ENCODE peak calls at places on chromosome 4, in seven cellular contexts. O is foreskin fibroblast, Z is mucosa of descending colon, I is suprapubic skin, N is pancreas, A is brain microvascular endothelial cell, S is thoracic aorta. Y is an unnamed sample.

GRCh38 chr4:120636120-120636630 is 286.4 kb downstream of the PRDM5 start:
- DNase-seq in A (no peak), N (no peak), I (no peak), S (no peak), O (no peak), Z (no peak), Y (no peak)

GRCh38 chr4:159594576-159594975 is 491.7 kb downstream of the RAPGEF2 start:
- DNase-seq in Z (no peak), S (no peak), I (no peak), N (no peak), O (no peak), A (no peak), Y (no peak)

GRCh38 chr4:109094061-109094460 is 208.4 kb downstream of the COL25A1 start:
- DNase-seq in S (no peak), O (no peak), Z (no peak), A (no peak), N (no peak), I (no peak), Y (no peak)

GRCh38 chr4:165312506-165312905 is 15.0 kb upstream of the MSMO1 start:
- DNase-seq in A (peak), Z (no peak), S (no peak), O (peak), N (no peak), I (no peak), Y (no peak)

GRCh38 chr4:2361366-2362285 is 56.8 kb downstream of the ZFYVE28 start:
- DNase-seq in A (no peak), O (no peak), N (no peak), I (no peak), S (no peak), Z (peak), Y (no peak)

GRCh38 chr4:21512351-21512750 is 436.2 kb downstream of the KCNIP4 start:
- DNase-seq in S (no peak), I (no peak), O (peak), A (peak), N (no peak), Z (no peak), Y (no peak)

GRCh38 chr4:14607578-14607977 is 394.7 kb upstream of the CPEB2 start:
- DNase-seq in A (no peak), O (peak), N (no peak), S (no peak), Z (no peak), I (no peak), Y (no peak)

GRCh38 chr4:20367446-20367845 is 115.7 kb downstream of the SLIT2 start:
- DNase-seq in O (no peak), I (no peak), Z (no peak), A (no peak), N (no peak), S (no peak), Y (no peak)

GRCh38 chr4:72205831-72206230 is 174.0 kb downstream of the NPFFR2 start:
- DNase-seq in Z (no peak), I (no peak), N (no peak), A (no peak), S (no peak), O (no peak), Y (no peak)

GRCh38 chr4:19936471-19936870 is 315.2 kb upstream of the SLIT2 start:
- DNase-seq in S (no peak), N (no peak), O (peak), A (peak), Z (no peak), I (no peak), Y (no peak)

GRCh38 chr4:57875829-57876392 is 765.7 kb upstream of the IGFBP7 start:
- DNase-seq in N (no peak), A (no peak), O (no peak), I (no peak), S (no peak), Z (no peak), Y (no peak)

GRCh38 chr4:54318904-54319303 is 89.8 kb downstream of the PDGFRA start:
- DNase-seq in I (no peak), Z (no peak), S (no peak), A (peak), O (peak), N (no peak), Y (no peak)

GRCh38 chr4:153527690-153528089 is 61.5 kb downstream of the TMEM131L start:
- DNase-seq in O (no peak), Z (no peak), S (no peak), A (no peak), I (no peak), N (no peak), Y (no peak)

GRCh38 chr4:128565565-128566186 is 243.8 kb upstream of the JADE1 start:
- DNase-seq in N (peak), S (no peak), A (no peak), Z (no peak), I (no peak), O (no peak), Y (no peak)

GRCh38 chr4:41287005-41287404 is 30.3 kb downstream of the UCHL1 start:
- DNase-seq in Z (no peak), A (no peak), I (no peak), S (no peak), N (no peak), O (no peak), Y (no peak)

GRCh38 chr4:11218692-11219091 is 210.0 kb downstream of the HS3ST1 start:
- DNase-seq in N (no peak), A (no peak), S (no peak), Z (no peak), I (no peak), O (no peak), Y (no peak)

DNA sequence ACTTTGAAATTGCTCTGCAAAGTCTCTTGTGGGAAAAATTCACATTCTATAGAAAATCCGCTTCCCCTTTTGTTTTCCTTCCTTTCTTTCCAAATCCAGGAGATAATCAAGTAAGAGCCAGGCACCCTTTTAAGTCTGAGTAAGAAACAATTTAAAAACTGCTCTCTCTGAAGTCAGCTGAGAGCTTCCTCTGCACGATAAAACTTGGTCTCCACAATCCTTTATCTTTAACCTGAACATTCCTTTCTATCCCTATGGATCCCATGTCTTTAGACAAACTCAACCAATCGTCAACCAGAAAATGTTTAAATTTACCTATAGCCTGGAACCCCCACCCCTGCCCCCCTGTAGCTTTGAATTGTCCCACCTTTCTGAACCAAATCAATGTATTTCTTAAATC is 1723.6 kb upstream of the AGA start:
- DNase-seq in O (no peak), A (no peak), I (no peak), N (no peak), Z (no peak), S (no peak), Y (no peak)
- H3K4me3 ChIP-seq in O (no peak), A (no peak), I (no peak), N (no peak), Z (no peak), S (no peak), Y (no peak)

DNA sequence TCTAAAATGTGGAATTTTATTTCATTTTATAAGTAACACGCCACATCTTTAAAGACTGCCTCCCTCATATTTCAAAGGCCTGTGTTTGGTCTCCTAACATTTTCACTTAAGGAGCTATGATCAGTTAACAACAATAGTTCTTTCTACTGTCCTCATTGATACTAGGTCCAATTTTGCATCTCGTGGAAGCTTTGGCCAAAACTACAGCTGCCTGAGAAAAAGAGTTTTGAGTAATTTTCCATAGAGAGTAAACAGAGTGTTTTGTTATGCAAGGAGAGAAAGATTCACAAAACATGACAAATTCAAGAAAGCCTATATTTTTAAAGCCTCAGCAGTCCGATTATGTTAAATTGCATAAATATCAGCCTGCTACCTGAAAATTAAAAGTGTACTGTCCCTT is 11.4 kb upstream of the PCDH18 start:
- DNase-seq in I (no peak), A (no peak), Z (no peak), N (no peak), S (no peak), O (no peak), Y (no peak)
- H3K4me3 ChIP-seq in I (no peak), A (no peak), Z (no peak), N (no peak), S (no peak), O (no peak), Y (no peak)

DNA sequence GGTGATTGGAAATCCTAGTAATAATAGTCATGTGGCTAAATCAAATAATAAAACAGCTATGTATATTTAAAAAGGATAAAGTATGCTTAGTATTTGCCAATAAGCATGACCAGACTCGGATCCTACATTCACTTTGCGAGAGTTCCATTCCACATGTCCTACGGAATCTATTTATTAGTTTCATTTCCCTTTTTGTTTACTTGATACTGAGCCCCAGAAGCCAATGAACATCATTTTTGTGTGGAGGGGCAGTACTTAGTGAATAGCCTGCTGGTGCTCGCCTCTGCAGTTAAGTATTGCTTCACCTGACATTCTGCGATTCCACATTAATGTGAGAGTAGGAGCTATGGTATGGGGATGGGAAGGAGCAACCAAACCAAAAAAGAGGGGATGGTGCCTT is 58.5 kb upstream of the NAP1L5 start:
- DNase-seq in Z (no peak), S (no peak), A (no peak), N (no peak), I (no peak), O (no peak), Y (no peak)
- H3K4me3 ChIP-seq in Z (no peak), S (no peak), A (no peak), N (no peak), I (no peak), O (no peak), Y (no peak)

GRCh38 chr4:173254646-173255045 is 79.5 kb downstream of the HMGB2 start:
- DNase-seq in O (no peak), N (no peak), S (no peak), A (no peak), Z (no peak), I (no peak), Y (no peak)

GRCh38 chr4:173248690-173249089 is 80.1 kb downstream of the GALNT7 start:
- DNase-seq in S (no peak), N (no peak), I (no peak), A (no peak), Z (no peak), O (no peak), Y (no peak)

GRCh38 chr4:173256825-173257224 is 77.3 kb downstream of the HMGB2 start:
- DNase-seq in A (no peak), O (no peak), Z (no peak), N (no peak), I (no peak), S (no peak), Y (no peak)

GRCh38 chr4:173253561-173253960 is 80.6 kb downstream of the HMGB2 start:
- DNase-seq in I (no peak), O (no peak), A (no peak), S (no peak), Z (no peak), N (no peak), Y (no peak)

DNA sequence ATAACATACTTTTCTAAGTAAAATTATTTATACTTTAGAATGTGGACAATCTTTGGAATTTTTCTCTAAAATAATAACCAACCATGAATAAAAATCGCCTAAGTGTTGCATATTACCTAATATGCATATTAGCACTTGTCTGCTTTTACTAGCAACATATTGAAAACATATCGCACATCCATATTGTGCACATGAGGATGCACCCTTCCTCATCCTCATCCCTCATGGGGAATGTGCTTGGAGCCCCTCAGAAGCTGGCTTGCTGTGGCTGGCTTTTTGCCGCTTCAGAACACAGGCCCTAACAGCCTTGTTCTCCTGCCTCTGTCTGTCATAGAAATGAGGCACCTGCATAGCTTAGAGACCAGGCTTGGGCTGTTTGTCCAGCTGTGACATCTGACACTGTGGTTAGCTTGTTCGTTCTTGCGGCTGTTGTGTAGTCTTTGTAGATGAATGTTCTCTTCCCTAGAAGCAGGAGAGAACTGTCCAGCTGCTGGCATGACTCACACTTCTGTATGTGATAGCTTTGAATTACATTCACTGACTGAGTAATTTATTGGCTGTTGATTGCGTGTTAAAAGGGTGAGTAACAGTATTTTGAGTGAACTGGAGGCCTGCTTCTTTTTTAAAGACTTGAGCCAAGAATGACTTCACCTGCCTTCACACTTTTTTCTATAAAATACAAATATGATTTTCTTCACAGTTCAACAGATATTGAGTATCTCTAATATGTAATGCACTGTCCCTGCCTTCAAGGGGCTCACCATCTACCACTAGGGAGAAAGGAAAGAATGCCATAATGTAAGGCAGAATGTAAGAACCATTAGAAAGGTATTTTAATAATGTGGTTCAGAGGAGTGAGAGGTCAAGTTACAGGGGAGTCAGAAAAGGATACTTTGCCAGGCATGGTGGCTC is 81.9 kb downstream of the HMGB2 start:
- DNase-seq in S (peak), I (no peak), A (peak), Z (no peak), O (peak), N (no peak), Y (no peak)
- H3K4me3 ChIP-seq in S (no peak), I (no peak), A (no peak), Z (no peak), O (no peak), N (no peak), Y (no peak)

DNA sequence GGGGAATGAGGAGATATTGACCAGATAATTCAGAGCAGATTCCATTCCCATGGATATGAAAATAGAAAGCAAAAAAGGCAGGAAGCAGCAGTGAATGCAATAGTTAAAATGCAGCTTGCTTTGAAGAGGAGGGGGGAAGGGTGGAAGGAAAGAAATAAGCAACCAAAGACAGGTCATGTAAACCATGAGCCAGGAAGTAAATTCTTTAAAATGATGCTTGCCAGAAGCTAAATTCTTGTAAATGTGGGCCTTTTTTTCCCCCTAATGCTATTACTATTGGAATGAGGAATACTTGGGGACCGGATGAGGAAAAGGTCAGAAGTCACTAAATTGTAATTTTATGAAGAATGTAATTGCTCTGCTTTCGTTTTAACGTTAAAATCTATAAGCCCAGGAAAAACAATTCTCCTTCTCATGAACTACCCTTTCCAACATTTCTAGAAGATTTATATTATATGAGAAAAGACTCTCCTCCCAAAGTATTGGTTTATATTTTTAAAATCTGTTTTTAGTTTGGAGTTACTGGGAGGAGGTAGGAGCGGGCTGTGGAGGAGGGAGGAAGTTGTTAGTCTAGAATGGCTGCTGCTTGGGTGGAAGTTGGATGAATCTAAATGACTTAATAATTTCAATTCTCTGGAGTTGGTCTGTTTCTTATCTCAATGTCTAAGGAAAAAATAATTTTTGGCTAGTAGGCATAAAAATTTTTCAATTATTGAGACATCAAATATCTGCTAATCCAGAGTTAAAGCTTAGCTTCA is 77.6 kb upstream of the PCDH18 start:
- DNase-seq in Z (no peak), O (peak), A (peak), N (no peak), I (no peak), S (no peak), Y (no peak)
- H3K4me3 ChIP-seq in Z (no peak), O (peak), A (no peak), N (no peak), I (peak), S (peak), Y (no peak)

DNA sequence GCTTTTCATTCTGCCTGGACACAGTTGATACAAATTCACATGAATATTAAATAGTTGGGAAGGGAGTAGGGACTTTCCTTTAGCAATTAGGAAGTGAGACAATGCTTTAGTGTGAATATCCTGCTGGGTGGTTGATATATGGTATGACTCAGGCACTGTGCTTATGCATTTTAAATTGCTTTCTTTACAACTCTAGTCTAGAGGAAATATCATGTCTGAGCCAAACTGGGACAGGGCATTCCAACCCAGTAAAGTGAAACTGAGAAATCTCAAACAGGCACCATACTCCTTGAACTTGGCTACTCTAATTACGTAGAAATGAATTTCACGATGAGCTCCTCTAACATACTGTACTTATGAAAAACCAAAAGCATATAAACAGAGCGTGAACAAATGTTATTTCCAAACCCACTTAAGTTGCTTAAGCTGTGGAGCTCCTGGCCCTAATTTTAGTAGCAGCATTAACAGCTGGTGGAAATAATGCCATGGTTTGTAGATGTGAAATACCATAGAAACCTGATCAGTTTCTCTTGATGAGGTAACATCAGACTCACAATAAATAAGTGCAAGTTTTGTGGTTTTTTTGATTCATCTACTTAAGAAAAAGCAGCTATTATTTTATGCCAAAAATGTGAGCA is 242.9 kb upstream of the GK2 start:
- DNase-seq in I (no peak), A (peak), S (no peak), N (no peak), Z (no peak), O (peak), Y (no peak)
- H3K4me3 ChIP-seq in I (no peak), A (no peak), S (no peak), N (no peak), Z (no peak), O (no peak), Y (no peak)

GRCh38 chr4:38800366-38800765 is 4.2 kb downstream of the TLR1 start:
- DNase-seq in I (no peak), N (no peak), A (no peak), S (no peak), Z (no peak), O (no peak), Y (no peak)
- H3K4me3 ChIP-seq in I (no peak), N (no peak), A (no peak), S (no peak), Z (no peak), O (no peak), Y (no peak)